ENCODE peak calls at places on chromosomes 11 and 22, in nine cellular contexts. X is lower lobe of right lung, O is ascending aorta, W is AG10803, C is WERI-Rb-1, R is psoas muscle, N is kidney epithelial cell, T is HFF-Myc, Z is PC-3. L is an unnamed sample.

GRCh38 chr11:116853461-116854073 is 16.1 kb upstream of the APOA1 start:
- DNase-seq in X (no peak), O (no peak), W (peak), C (no peak), R (no peak), N (peak), T (peak), Z (peak), L (peak)

GRCh38 chr11:373716-374551 is 4.6 kb downstream of the B4GALNT4 start:
- DNase-seq in X (no peak), O (no peak), W (no peak), C (no peak), R (peak), N (no peak), T (no peak), Z (no peak), L (no peak)

GRCh38 chr22:40036591-40037225 is 42.0 kb downstream of the FAM83F start:
- DNase-seq in X (peak), O (no peak), W (peak), C (peak), R (peak), N (no peak), T (peak), Z (peak), L (peak)

GRCh38 chr11:126917531-126918204 is 82.9 kb downstream of the KIRREL3 start:
- DNase-seq in X (no peak), O (no peak), W (peak), C (no peak), R (no peak), N (peak), T (peak), Z (peak), L (peak)

GRCh38 chr22:21942407-21942895 is 10.2 kb downstream of the PPM1F start:
- DNase-seq in X (peak), O (peak), W (peak), C (no peak), R (peak), N (no peak), T (peak), Z (peak), L (peak)

GRCh38 chr11:128920651-128921050 is 22.0 kb downstream of the TP53AIP1 start:
- DNase-seq in X (no peak), O (no peak), W (no peak), C (no peak), R (no peak), N (no peak), T (no peak), Z (no peak), L (no peak)

GRCh38 chr11:130480721-130481140 is 32.3 kb downstream of the ADAMTS15 start:
- DNase-seq in X (no peak), O (no peak), W (peak), C (no peak), R (no peak), N (no peak), T (no peak), Z (peak), L (no peak)

GRCh38 chr11:13277719-13278619 is at the start of gene BMAL1:
- DNase-seq in X (peak), O (peak), W (no peak), C (peak), R (peak), N (no peak), T (no peak), Z (no peak), L (no peak)

GRCh38 chr22:21593406-21594232 is 26.1 kb downstream of the UBE2L3 start:
- DNase-seq in X (no peak), O (no peak), W (no peak), C (peak), R (no peak), N (no peak), T (no peak), Z (peak), L (no peak)

GRCh38 chr11:99781074-99781473 is 760.3 kb downstream of the CNTN5 start:
- DNase-seq in X (no peak), O (no peak), W (no peak), C (no peak), R (no peak), N (no peak), T (no peak), Z (no peak), L (no peak)

GRCh38 chr11:16785520-16786128 is 47.2 kb downstream of the C11orf58 start:
- DNase-seq in X (peak), O (no peak), W (peak), C (peak), R (no peak), N (peak), T (peak), Z (peak), L (peak)

GRCh38 chr22:48937032-48937639 is 890.5 kb downstream of the BRD1 start:
- DNase-seq in X (no peak), O (no peak), W (no peak), C (no peak), R (no peak), N (no peak), T (no peak), Z (no peak), L (no peak)

GRCh38 chr11:18527512-18527911 is 770 bp upstream of the TSG101 start:
- DNase-seq in X (no peak), O (no peak), W (peak), C (no peak), R (no peak), N (peak), T (no peak), Z (peak), L (no peak)

GRCh38 chr11:8040261-8040920 is 40.6 kb upstream of the TUB start:
- DNase-seq in X (no peak), O (no peak), W (no peak), C (no peak), R (no peak), N (no peak), T (no peak), Z (no peak), L (no peak)

GRCh38 chr11:65856689-65857499 is 1.1 kb downstream of the CFL1 start:
- DNase-seq in X (peak), O (no peak), W (peak), C (peak), R (peak), N (no peak), T (no peak), Z (peak), L (no peak)

GRCh38 chr11:58451585-58451984 is 9.5 kb upstream of the OR5B12 start:
- DNase-seq in X (no peak), O (no peak), W (no peak), C (no peak), R (no peak), N (no peak), T (no peak), Z (no peak), L (no peak)

GRCh38 chr11:129695543-129696308 is 119.9 kb upstream of the TMEM45B start:
- DNase-seq in X (peak), O (no peak), W (peak), C (peak), R (peak), N (no peak), T (no peak), Z (peak), L (no peak)

GRCh38 chr11:12274558-12275197 is 102.7 kb upstream of the PARVA start:
- DNase-seq in X (no peak), O (no peak), W (no peak), C (no peak), R (no peak), N (no peak), T (no peak), Z (peak), L (no peak)

DNA sequence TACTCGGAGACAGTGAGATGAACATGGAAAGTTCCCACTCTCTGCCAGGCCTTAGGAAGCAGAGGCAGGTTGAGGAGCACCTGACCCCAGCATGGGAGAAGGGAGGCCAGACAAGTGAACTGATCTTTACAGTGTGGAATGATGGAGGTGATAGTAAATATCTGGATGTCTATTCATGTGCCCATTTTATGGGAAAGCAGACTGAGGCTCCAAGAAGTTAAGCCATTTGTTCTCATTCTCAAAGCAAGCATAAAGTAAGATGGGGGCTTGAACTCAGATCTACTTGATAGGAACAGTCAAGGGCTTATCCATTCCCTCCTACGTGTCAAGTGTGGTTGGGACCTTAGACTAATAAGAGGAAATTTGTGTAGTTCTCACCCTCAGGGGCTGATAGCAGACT is 461.5 kb downstream of the MN1 start:
- DNase-seq in X (no peak), O (no peak), W (no peak), C (no peak), R (no peak), N (no peak), T (no peak), Z (no peak), L (no peak)
- H3K4me3 ChIP-seq in X (no peak), O (no peak), W (no peak), C (no peak), R (no peak), N (no peak), T (no peak), Z (no peak), L (no peak)

GRCh38 chr22:41966607-41967240 is 2.5 kb upstream of the SEPTIN3 start:
- DNase-seq in X (no peak), O (no peak), W (peak), C (peak), R (no peak), N (peak), T (peak), Z (peak), L (peak)
- TF ChIP-seq CTCF in X (peak), O (no peak), W (peak), C (peak), R (peak), N (peak), T (peak), Z (peak), L (peak)

DNA sequence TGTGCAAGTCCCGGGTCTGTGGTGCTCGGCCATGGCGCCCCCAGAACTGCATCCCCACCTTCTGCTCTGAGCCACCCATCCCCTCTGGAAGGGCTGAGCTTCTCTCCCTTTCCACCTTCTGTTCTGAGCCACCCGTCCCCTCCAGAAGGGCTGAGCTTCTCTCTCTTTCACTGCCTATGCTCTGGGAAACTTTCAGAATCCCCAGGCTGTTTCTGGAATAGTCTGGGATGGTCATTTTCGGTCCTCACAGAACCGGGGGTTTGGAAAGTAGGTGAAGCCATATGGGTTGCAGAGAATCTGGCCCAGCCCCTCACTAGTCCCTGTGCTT is 3.4 kb upstream of the BID start:
- DNase-seq in X (no peak), O (no peak), W (no peak), C (no peak), R (no peak), N (no peak), T (no peak), Z (no peak), L (no peak)
- H3K4me3 ChIP-seq in X (peak), O (peak), W (no peak), C (no peak), R (peak), N (no peak), T (no peak), Z (no peak), L (no peak)

DNA sequence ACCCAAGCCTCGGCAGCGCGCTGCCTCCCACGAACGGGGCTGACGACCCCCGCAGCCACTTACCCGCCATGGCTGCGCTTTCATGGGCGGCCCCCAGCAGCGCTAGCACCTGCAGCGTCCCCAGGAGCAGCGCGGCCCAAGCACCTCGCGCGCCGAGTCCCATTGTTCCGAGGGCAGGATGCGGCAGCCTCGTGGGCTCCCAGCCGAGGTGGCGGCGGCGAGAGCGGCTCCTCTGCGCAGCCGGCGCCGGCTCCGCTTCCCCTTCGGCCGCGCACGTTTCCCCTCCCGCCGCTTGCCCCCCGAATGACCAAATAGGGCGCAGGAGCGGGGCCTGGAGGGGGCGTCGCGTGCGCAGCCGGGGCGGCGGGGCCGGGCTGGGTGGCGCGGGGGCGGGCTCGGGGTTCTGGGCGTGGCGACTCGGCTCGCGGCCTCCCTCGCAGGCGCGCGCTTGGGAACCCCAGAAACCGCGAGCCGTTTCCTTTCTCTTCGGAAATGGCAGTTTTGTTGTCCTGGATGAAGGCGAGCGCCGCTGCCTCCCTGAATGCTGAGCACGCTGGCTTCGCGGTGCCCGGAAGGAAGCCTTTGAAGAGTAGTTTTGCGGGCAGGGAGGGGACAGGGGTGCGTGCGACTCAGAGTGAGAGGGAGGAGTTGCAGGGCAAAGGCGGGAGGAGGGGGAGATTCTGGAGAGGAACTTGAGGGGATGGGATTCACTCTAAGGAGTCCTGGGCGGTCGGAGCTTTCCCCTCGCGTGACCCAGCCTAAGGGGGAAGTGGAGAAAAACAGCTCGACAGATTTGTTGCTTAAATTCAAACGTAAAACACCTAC is at the start of gene TMEM123:
- DNase-seq in X (peak), O (peak), W (peak), C (peak), R (peak), N (no peak), T (no peak), Z (peak), L (no peak)
- TF ChIP-seq CTCF in X (no peak), O (no peak), W (no peak), C (no peak), R (no peak), N (no peak), T (no peak), Z (no peak), L (no peak)

GRCh38 chr11:1759151-1759850 is 4.4 kb downstream of the CTSD start:
- DNase-seq in X (peak), O (no peak), W (no peak), C (no peak), R (peak), N (no peak), T (no peak), Z (no peak), L (no peak)

GRCh38 chr11:1756791-1757771 is 6.6 kb downstream of the CTSD start:
- DNase-seq in X (peak), O (no peak), W (no peak), C (no peak), R (peak), N (no peak), T (no peak), Z (no peak), L (no peak)

GRCh38 chr11:1757861-1758610 is 5.7 kb downstream of the CTSD start:
- DNase-seq in X (peak), O (no peak), W (no peak), C (no peak), R (peak), N (no peak), T (no peak), Z (no peak), L (no peak)

GRCh38 chr11:1759851-1760220 is 3.9 kb downstream of the CTSD start:
- DNase-seq in X (peak), O (no peak), W (no peak), C (no peak), R (peak), N (no peak), T (no peak), Z (no peak), L (no peak)

GRCh38 chr11:1758611-1759150 is 5.0 kb downstream of the CTSD start:
- DNase-seq in X (no peak), O (no peak), W (no peak), C (no peak), R (no peak), N (no peak), T (no peak), Z (no peak), L (no peak)
- H3K4me3 ChIP-seq in X (peak), O (no peak), W (no peak), C (no peak), R (peak), N (no peak), T (no peak), Z (no peak), L (no peak)